ENCODE peak calls at places on chromosomes 16 and 17, in four cellular contexts. F, N, P and H are unnamed samples.

GRCh38 chr16:74107795-74108610 is 188.6 kb upstream of the PSMD7 start:
- DNase-seq in N (peak; percentile 53), F (peak; percentile 76), P (peak; percentile 48), H (peak; percentile 11)

GRCh38 chr17:46020023-46020735 is 21.1 kb downstream of the STH start:
- DNase-seq in F (no peak), N (no peak), P (no peak), H (no peak)

GRCh38 chr17:17073006-17073626 is 30.9 kb downstream of the MPRIP start:
- DNase-seq in P (no peak), N (no peak), F (no peak), H (no peak)

GRCh38 chr17:64209983-64210382 is 53.1 kb downstream of the TEX2 start:
- DNase-seq in P (no peak), F (no peak), N (no peak), H (no peak)

GRCh38 chr16:77780378-77780837 is 8.0 kb upstream of the VAT1L start:
- DNase-seq in N (no peak), F (no peak), P (peak; percentile 35), H (peak; percentile 86)

GRCh38 chr17:78995022-78995760 is 14.4 kb downstream of the CANT1 start:
- DNase-seq in F (no peak), P (peak; percentile 26), N (no peak), H (no peak)

GRCh38 chr16:27107185-27107592 is 40.5 kb downstream of the C16orf82 start:
- DNase-seq in N (no peak), F (no peak), P (no peak), H (no peak)

GRCh38 chr16:67447508-67448076 is 16.7 kb downstream of the HSD11B2 start:
- DNase-seq in F (peak; percentile 74), P (no peak), N (no peak), H (peak; percentile 49)

GRCh38 chr16:75079346-75079926 is 37.1 kb downstream of the LDHD start:
- DNase-seq in F (no peak), P (no peak), N (no peak), H (no peak)

GRCh38 chr17:56297142-56297541 is 143.9 kb downstream of the ANKFN1 start:
- DNase-seq in P (no peak), F (no peak), N (no peak), H (peak; percentile 64)

GRCh38 chr17:77914440-77915254 is 43.9 kb upstream of the TNRC6C start:
- DNase-seq in F (no peak), P (peak; percentile 44), N (no peak), H (no peak)

GRCh38 chr16:3822366-3823045 is 58.0 kb downstream of the CREBBP start:
- DNase-seq in N (no peak), P (no peak), F (no peak), H (peak; percentile 37)

GRCh38 chr17:20151174-20151573 is 142.0 kb downstream of the SPECC1 start:
- DNase-seq in F (no peak), N (no peak), P (no peak), H (no peak)

GRCh38 chr17:12388206-12388605 is 277.5 kb upstream of the MYOCD start:
- DNase-seq in F (no peak), P (no peak), N (no peak), H (peak; percentile 56)

GRCh38 chr17:338442-339192 is 14.0 kb downstream of the RPH3AL start:
- DNase-seq in P (peak; percentile 70), N (no peak), F (no peak), H (no peak)

GRCh38 chr17:63514477-63514876 is 8.7 kb upstream of the KCNH6 start:
- DNase-seq in P (no peak), N (no peak), F (no peak), H (no peak)

GRCh38 chr16:74307383-74307782 is 10.8 kb downstream of the PSMD7 start:
- DNase-seq in F (no peak), N (no peak), P (no peak), H (no peak)

GRCh38 chr17:78891406-78892061 is 11.5 kb downstream of the CEP295NL start:
- DNase-seq in N (no peak), P (no peak), F (no peak), H (no peak)

GRCh38 chr17:64498308-64499203 is 1.7 kb upstream of the POLG2 start:
- DNase-seq in F (peak; percentile 9), P (no peak), N (peak; percentile 9), H (no peak)

GRCh38 chr17:32971171-32971570 is 20.5 kb upstream of the SPACA3 start:
- DNase-seq in P (no peak), N (no peak), F (no peak), H (peak; percentile 34)

GRCh38 chr16:24419709-24420108 is 119.7 kb upstream of the RBBP6 start:
- DNase-seq in P (no peak), N (no peak), F (no peak), H (no peak)

GRCh38 chr17:40727447-40728231 is 24.1 kb upstream of the KRT24 start:
- DNase-seq in F (no peak), N (no peak), P (no peak), H (peak; percentile 12)

GRCh38 chr17:436571-436970 is 84.0 kb upstream of the RPH3AL start:
- DNase-seq in P (no peak), F (no peak), N (no peak), H (no peak)

GRCh38 chr16:21611546-21612384 is 12.4 kb downstream of the METTL9 start:
- DNase-seq in F (no peak), N (no peak), P (no peak), H (peak; percentile 37)

GRCh38 chr16:89393731-89394406 is 96.5 kb downstream of the ANKRD11 start:
- DNase-seq in P (peak; percentile 83), F (no peak), N (no peak), H (peak; percentile 46)

GRCh38 chr16:10265770-10266615 is 83.8 kb upstream of the GRIN2A start:
- DNase-seq in F (no peak), N (no peak), P (peak; percentile 33), H (no peak)

GRCh38 chr16:51151435-51151950 is 423 bp upstream of the SALL1 start:
- DNase-seq in F (no peak), N (peak; percentile 96), P (peak; percentile 87), H (peak; percentile 87)

GRCh38 chr17:9817086-9817485 is 4.8 kb downstream of the GSG1L2 start:
- DNase-seq in F (peak; percentile 22), P (no peak), N (peak; percentile 80), H (peak; percentile 20)

GRCh38 chr17:70106551-70106950 is 31.5 kb downstream of the KCNJ16 start:
- DNase-seq in N (no peak), F (no peak), P (no peak), H (no peak)

DNA sequence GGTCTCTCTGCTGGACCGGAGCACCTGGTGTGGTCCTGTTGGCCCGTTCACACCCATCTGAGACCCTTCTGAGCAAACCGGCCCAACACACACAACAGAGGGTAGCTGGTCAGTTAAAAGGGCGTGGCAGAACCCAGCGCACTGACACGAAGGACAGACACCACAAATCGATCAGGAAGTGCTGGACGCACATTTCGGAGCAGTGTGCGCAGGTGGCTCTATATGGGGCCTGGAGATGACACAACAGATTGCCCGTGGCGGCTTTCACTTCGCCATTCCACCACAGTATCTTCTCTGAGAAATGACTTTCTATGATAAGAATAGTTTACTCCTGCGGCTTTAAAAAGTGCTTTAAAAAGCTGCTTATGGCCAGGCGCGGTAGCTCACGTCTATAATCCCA is 12.5 kb downstream of the CCDC57 start:
- DNase-seq in P (no peak), N (no peak), F (no peak), H (no peak)
- H3K4me3 ChIP-seq in P (no peak overlapping the region), N (no peak overlapping the region), F (no peak overlapping the region), H (no peak overlapping the region)

GRCh38 chr16:49688298-49688697 is 167.6 kb downstream of the ZNF423 start:
- DNase-seq in P (no peak), F (no peak), N (no peak), H (no peak)
- TF ChIP-seq CTCF in P (no peak), F (no peak), N (no peak), H (no peak)

GRCh38 chr16:86601356-86601755 is 23.0 kb downstream of the FOXL1 start:
- DNase-seq in F (no peak), P (no peak), N (no peak), H (no peak)

GRCh38 chr16:86598607-86599318 is 20.4 kb downstream of the FOXL1 start:
- DNase-seq in P (no peak), N (no peak), F (no peak), H (peak; percentile 73)

GRCh38 chr16:86597126-86597879 is 19.0 kb downstream of the FOXL1 start:
- DNase-seq in F (no peak), P (no peak), N (no peak), H (no peak)

GRCh38 chr16:86595983-86596605 is 17.7 kb downstream of the FOXL1 start:
- DNase-seq in P (no peak), N (no peak), F (no peak), H (no peak)

GRCh38 chr16:86597880-86598606 is 19.7 kb downstream of the FOXL1 start:
- DNase-seq in N (no peak), P (no peak), F (no peak), H (peak; percentile 67)
- H3K4me3 ChIP-seq in N (no peak overlapping the region), P (no peak overlapping the region), F (no peak overlapping the region), H (no peak overlapping the region)

GRCh38 chr17:14690704-14691103 is 389.8 kb downstream of the HS3ST3B1 start:
- DNase-seq in N (no peak), P (no peak), F (no peak), H (no peak)

GRCh38 chr17:14693382-14693781 is 392.5 kb downstream of the HS3ST3B1 start:
- DNase-seq in F (no peak), N (no peak), P (no peak), H (no peak)

DNA sequence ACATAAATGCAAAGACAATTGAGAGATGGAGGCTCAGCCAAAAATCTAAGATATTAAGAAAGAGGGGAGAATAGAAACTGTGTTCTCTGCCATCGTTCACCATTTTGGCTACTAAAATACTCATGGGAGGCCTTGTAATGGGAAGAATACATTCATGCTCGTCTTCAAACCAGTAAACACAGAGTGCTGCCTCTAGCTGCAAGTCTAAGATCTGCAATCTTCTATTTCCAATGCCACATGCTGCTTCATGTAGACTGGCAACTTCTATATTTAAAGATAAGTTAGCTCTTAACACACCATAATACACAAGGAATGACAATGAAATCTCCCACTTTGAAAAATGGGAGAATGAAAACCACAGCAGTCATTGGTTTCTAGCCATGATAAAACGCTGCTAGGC is 387.3 kb downstream of the HS3ST3B1 start:
- DNase-seq in P (no peak), N (no peak), F (no peak), H (no peak)
- TF ChIP-seq CTCF in P (no peak), N (peak; percentile 9), F (no peak), H (peak; percentile 25)

DNA sequence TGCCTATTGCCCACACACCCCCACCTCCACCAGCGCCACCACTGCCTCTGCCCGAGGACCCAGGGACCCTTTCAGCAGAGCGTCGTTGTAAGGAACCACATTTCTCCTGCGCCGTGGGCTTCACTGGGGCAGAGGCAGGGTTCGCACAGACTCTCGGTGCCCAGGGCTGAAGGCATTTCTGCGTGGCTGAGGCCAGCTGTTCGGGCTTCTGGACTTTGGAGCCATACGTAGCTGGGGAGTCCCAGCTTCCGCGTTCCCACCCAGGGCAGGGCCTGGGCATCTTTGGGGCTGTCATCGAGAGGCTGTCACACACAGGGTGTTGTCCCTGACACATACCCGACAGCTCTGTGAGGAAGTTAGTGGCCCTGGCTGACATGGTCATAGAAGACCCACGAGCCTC is 16.0 kb upstream of the SMIM5 start:
- DNase-seq in N (no peak), P (no peak), F (no peak), H (no peak)
- H3K4me3 ChIP-seq in N (no peak overlapping the region), P (no peak overlapping the region), F (no peak overlapping the region), H (no peak overlapping the region)

GRCh38 chr16:88005148-88005547 is 53.9 kb downstream of the BANP start:
- DNase-seq in N (peak; percentile 27), F (no peak), P (no peak), H (no peak)
- TF ChIP-seq CTCF in N (no peak), F (no peak), P (no peak), H (peak; percentile 13)